ENCODE peak calls at places on chromosomes 7 and 10, in six cellular contexts. One of them, this sample, is unnamed.

GRCh38 chr7:129686063-129686462 is 74.5 kb downstream of the NRF1 start:
- DNase-seq in fibroblast of lung: no peak
- DNase-seq in AG08396: no peak
- DNase-seq in T follicular helper cell: no peak
- DNase-seq in mesenchymal stem cell: no peak
- DNase-seq in stimulated activated CD4-positive, alpha-beta T cell treated with anti-CD3 and anti-CD28 coated beads, Interleukin-4, amount 100 ng/mL, for 24 hours: no peak
- DNase-seq in this sample: no peak

GRCh38 chr10:120587061-120587460 is 130.0 kb downstream of the PLPP4 start:
- DNase-seq in AG08396: no peak
- DNase-seq in stimulated activated CD4-positive, alpha-beta T cell treated with anti-CD3 and anti-CD28 coated beads, Interleukin-4, amount 100 ng/mL, for 24 hours: no peak
- DNase-seq in mesenchymal stem cell: no peak
- DNase-seq in T follicular helper cell: no peak
- DNase-seq in fibroblast of lung: no peak
- DNase-seq in this sample: no peak

GRCh38 chr10:28503114-28503513 is 29.8 kb upstream of the WAC start:
- DNase-seq in fibroblast of lung: no peak
- DNase-seq in T follicular helper cell: no peak
- DNase-seq in AG08396: no peak
- DNase-seq in mesenchymal stem cell: no peak
- DNase-seq in stimulated activated CD4-positive, alpha-beta T cell treated with anti-CD3 and anti-CD28 coated beads, Interleukin-4, amount 100 ng/mL, for 24 hours: no peak
- DNase-seq in this sample: no peak

GRCh38 chr10:70337201-70337651 is 45.2 kb downstream of the LRRC20 start:
- DNase-seq in fibroblast of lung: peak
- DNase-seq in AG08396: no peak
- DNase-seq in stimulated activated CD4-positive, alpha-beta T cell treated with anti-CD3 and anti-CD28 coated beads, Interleukin-4, amount 100 ng/mL, for 24 hours: no peak
- DNase-seq in mesenchymal stem cell: no peak
- DNase-seq in T follicular helper cell: no peak
- DNase-seq in this sample: no peak

GRCh38 chr10:91033536-91033935 is 112.6 kb upstream of the ANKRD1 start:
- DNase-seq in AG08396: no peak
- DNase-seq in T follicular helper cell: no peak
- DNase-seq in fibroblast of lung: no peak
- DNase-seq in stimulated activated CD4-positive, alpha-beta T cell treated with anti-CD3 and anti-CD28 coated beads, Interleukin-4, amount 100 ng/mL, for 24 hours: no peak
- DNase-seq in mesenchymal stem cell: no peak
- DNase-seq in this sample: no peak

GRCh38 chr10:50384839-50385238 is 133.5 kb upstream of the ASAH2 start:
- DNase-seq in AG08396: no peak
- DNase-seq in T follicular helper cell: no peak
- DNase-seq in stimulated activated CD4-positive, alpha-beta T cell treated with anti-CD3 and anti-CD28 coated beads, Interleukin-4, amount 100 ng/mL, for 24 hours: no peak
- DNase-seq in mesenchymal stem cell: no peak
- DNase-seq in fibroblast of lung: no peak
- DNase-seq in this sample: no peak

GRCh38 chr10:132980426-132981172 is 38.2 kb upstream of the CFAP46 start:
- DNase-seq in AG08396: no peak
- DNase-seq in mesenchymal stem cell: no peak
- DNase-seq in fibroblast of lung: no peak
- DNase-seq in stimulated activated CD4-positive, alpha-beta T cell treated with anti-CD3 and anti-CD28 coated beads, Interleukin-4, amount 100 ng/mL, for 24 hours: no peak
- DNase-seq in T follicular helper cell: no peak
- DNase-seq in this sample: no peak

GRCh38 chr7:43534110-43534509 is 48.8 kb upstream of the STK17A start:
- DNase-seq in fibroblast of lung: peak
- DNase-seq in T follicular helper cell: no peak
- DNase-seq in AG08396: no peak
- DNase-seq in mesenchymal stem cell: peak
- DNase-seq in stimulated activated CD4-positive, alpha-beta T cell treated with anti-CD3 and anti-CD28 coated beads, Interleukin-4, amount 100 ng/mL, for 24 hours: no peak
- DNase-seq in this sample: no peak

GRCh38 chr7:108630002-108630401 is 60.3 kb downstream of the DNAJB9 start:
- DNase-seq in fibroblast of lung: peak
- DNase-seq in mesenchymal stem cell: peak
- DNase-seq in stimulated activated CD4-positive, alpha-beta T cell treated with anti-CD3 and anti-CD28 coated beads, Interleukin-4, amount 100 ng/mL, for 24 hours: no peak
- DNase-seq in AG08396: no peak
- DNase-seq in T follicular helper cell: no peak
- DNase-seq in this sample: no peak

GRCh38 chr7:24637021-24637420 is 63.8 kb downstream of the PALS2 start:
- DNase-seq in mesenchymal stem cell: no peak
- DNase-seq in T follicular helper cell: no peak
- DNase-seq in fibroblast of lung: no peak
- DNase-seq in stimulated activated CD4-positive, alpha-beta T cell treated with anti-CD3 and anti-CD28 coated beads, Interleukin-4, amount 100 ng/mL, for 24 hours: no peak
- DNase-seq in AG08396: no peak
- DNase-seq in this sample: no peak

GRCh38 chr10:133316732-133317131 is 8.0 kb downstream of the ZNF511 start:
- DNase-seq in AG08396: no peak
- DNase-seq in T follicular helper cell: no peak
- DNase-seq in mesenchymal stem cell: no peak
- DNase-seq in fibroblast of lung: no peak
- DNase-seq in stimulated activated CD4-positive, alpha-beta T cell treated with anti-CD3 and anti-CD28 coated beads, Interleukin-4, amount 100 ng/mL, for 24 hours: no peak
- DNase-seq in this sample: no peak

GRCh38 chr10:33801705-33802104 is 467.2 kb upstream of the NRP1 start:
- DNase-seq in fibroblast of lung: peak
- DNase-seq in stimulated activated CD4-positive, alpha-beta T cell treated with anti-CD3 and anti-CD28 coated beads, Interleukin-4, amount 100 ng/mL, for 24 hours: no peak
- DNase-seq in AG08396: no peak
- DNase-seq in mesenchymal stem cell: no peak
- DNase-seq in T follicular helper cell: no peak
- DNase-seq in this sample: no peak

GRCh38 chr7:136039577-136040345 is 62.6 kb upstream of the MTPN start:
- DNase-seq in AG08396: no peak
- DNase-seq in mesenchymal stem cell: no peak
- DNase-seq in T follicular helper cell: no peak
- DNase-seq in stimulated activated CD4-positive, alpha-beta T cell treated with anti-CD3 and anti-CD28 coated beads, Interleukin-4, amount 100 ng/mL, for 24 hours: no peak
- DNase-seq in fibroblast of lung: no peak
- DNase-seq in this sample: no peak

GRCh38 chr7:19209297-19209696 is 64.1 kb upstream of the FERD3L start:
- DNase-seq in AG08396: no peak
- DNase-seq in stimulated activated CD4-positive, alpha-beta T cell treated with anti-CD3 and anti-CD28 coated beads, Interleukin-4, amount 100 ng/mL, for 24 hours: no peak
- DNase-seq in fibroblast of lung: no peak
- DNase-seq in T follicular helper cell: no peak
- DNase-seq in mesenchymal stem cell: peak
- DNase-seq in this sample: no peak

GRCh38 chr10:73850863-73851461 is 23.4 kb downstream of the CAMK2G start:
- DNase-seq in AG08396: peak
- DNase-seq in T follicular helper cell: no peak
- DNase-seq in mesenchymal stem cell: peak
- DNase-seq in fibroblast of lung: no peak
- DNase-seq in stimulated activated CD4-positive, alpha-beta T cell treated with anti-CD3 and anti-CD28 coated beads, Interleukin-4, amount 100 ng/mL, for 24 hours: no peak
- DNase-seq in this sample: no peak

GRCh38 chr7:112930787-112931186 is 140.6 kb upstream of the TMEM168 start:
- DNase-seq in stimulated activated CD4-positive, alpha-beta T cell treated with anti-CD3 and anti-CD28 coated beads, Interleukin-4, amount 100 ng/mL, for 24 hours: no peak
- DNase-seq in AG08396: peak
- DNase-seq in T follicular helper cell: no peak
- DNase-seq in mesenchymal stem cell: peak
- DNase-seq in fibroblast of lung: peak
- DNase-seq in this sample: no peak

GRCh38 chr10:52682766-52683165 is 89.8 kb downstream of the MBL2 start:
- DNase-seq in T follicular helper cell: no peak
- DNase-seq in AG08396: no peak
- DNase-seq in stimulated activated CD4-positive, alpha-beta T cell treated with anti-CD3 and anti-CD28 coated beads, Interleukin-4, amount 100 ng/mL, for 24 hours: no peak
- DNase-seq in mesenchymal stem cell: no peak
- DNase-seq in fibroblast of lung: no peak
- DNase-seq in this sample: no peak

GRCh38 chr7:69042138-69042537 is 556.1 kb upstream of the AUTS2 start:
- DNase-seq in stimulated activated CD4-positive, alpha-beta T cell treated with anti-CD3 and anti-CD28 coated beads, Interleukin-4, amount 100 ng/mL, for 24 hours: no peak
- DNase-seq in fibroblast of lung: no peak
- DNase-seq in T follicular helper cell: no peak
- DNase-seq in AG08396: no peak
- DNase-seq in mesenchymal stem cell: no peak
- DNase-seq in this sample: no peak

GRCh38 chr7:139515266-139515665 is 8.2 kb upstream of the CLEC2L start:
- DNase-seq in mesenchymal stem cell: no peak
- DNase-seq in fibroblast of lung: no peak
- DNase-seq in stimulated activated CD4-positive, alpha-beta T cell treated with anti-CD3 and anti-CD28 coated beads, Interleukin-4, amount 100 ng/mL, for 24 hours: no peak
- DNase-seq in AG08396: no peak
- DNase-seq in T follicular helper cell: no peak
- DNase-seq in this sample: no peak

GRCh38 chr7:47428052-47428779 is 153.7 kb downstream of the TNS3 start:
- DNase-seq in AG08396: no peak
- DNase-seq in stimulated activated CD4-positive, alpha-beta T cell treated with anti-CD3 and anti-CD28 coated beads, Interleukin-4, amount 100 ng/mL, for 24 hours: no peak
- DNase-seq in mesenchymal stem cell: no peak
- DNase-seq in T follicular helper cell: no peak
- DNase-seq in fibroblast of lung: no peak
- DNase-seq in this sample: no peak

GRCh38 chr10:86299562-86299961 is 67.0 kb downstream of the GRID1 start:
- DNase-seq in T follicular helper cell: no peak
- DNase-seq in AG08396: no peak
- DNase-seq in mesenchymal stem cell: no peak
- DNase-seq in stimulated activated CD4-positive, alpha-beta T cell treated with anti-CD3 and anti-CD28 coated beads, Interleukin-4, amount 100 ng/mL, for 24 hours: no peak
- DNase-seq in fibroblast of lung: no peak
- DNase-seq in this sample: no peak

GRCh38 chr10:48655426-48656240 is 29.0 kb upstream of the WDFY4 start:
- DNase-seq in AG08396: peak
- DNase-seq in stimulated activated CD4-positive, alpha-beta T cell treated with anti-CD3 and anti-CD28 coated beads, Interleukin-4, amount 100 ng/mL, for 24 hours: no peak
- DNase-seq in fibroblast of lung: peak
- DNase-seq in mesenchymal stem cell: peak
- DNase-seq in T follicular helper cell: no peak
- DNase-seq in this sample: no peak

GRCh38 chr10:77941790-77942189 is 15.2 kb upstream of the DLG5 start:
- DNase-seq in AG08396: no peak
- DNase-seq in mesenchymal stem cell: no peak
- DNase-seq in T follicular helper cell: no peak
- DNase-seq in stimulated activated CD4-positive, alpha-beta T cell treated with anti-CD3 and anti-CD28 coated beads, Interleukin-4, amount 100 ng/mL, for 24 hours: no peak
- DNase-seq in fibroblast of lung: no peak
- DNase-seq in this sample: no peak

GRCh38 chr10:112471878-112472487 is 25.0 kb downstream of the VTI1A start:
- DNase-seq in AG08396: peak
- DNase-seq in T follicular helper cell: no peak
- DNase-seq in stimulated activated CD4-positive, alpha-beta T cell treated with anti-CD3 and anti-CD28 coated beads, Interleukin-4, amount 100 ng/mL, for 24 hours: no peak
- DNase-seq in mesenchymal stem cell: peak
- DNase-seq in fibroblast of lung: peak
- DNase-seq in this sample: peak

GRCh38 chr10:80168111-80168511 is 35.6 kb downstream of the PLAC9 start:
- DNase-seq in fibroblast of lung: no peak
- DNase-seq in T follicular helper cell: no peak
- DNase-seq in AG08396: no peak
- DNase-seq in mesenchymal stem cell: no peak
- DNase-seq in stimulated activated CD4-positive, alpha-beta T cell treated with anti-CD3 and anti-CD28 coated beads, Interleukin-4, amount 100 ng/mL, for 24 hours: no peak
- DNase-seq in this sample: no peak

GRCh38 chr10:119423510-119423874 is 119.0 kb downstream of the RGS10 start:
- DNase-seq in fibroblast of lung: no peak
- DNase-seq in AG08396: no peak
- DNase-seq in stimulated activated CD4-positive, alpha-beta T cell treated with anti-CD3 and anti-CD28 coated beads, Interleukin-4, amount 100 ng/mL, for 24 hours: no peak
- DNase-seq in T follicular helper cell: no peak
- DNase-seq in mesenchymal stem cell: no peak
- DNase-seq in this sample: no peak

GRCh38 chr7:7183833-7184463 is 1.6 kb downstream of the C1GALT1 start:
- DNase-seq in AG08396: peak
- DNase-seq in T follicular helper cell: no peak
- DNase-seq in fibroblast of lung: peak
- DNase-seq in stimulated activated CD4-positive, alpha-beta T cell treated with anti-CD3 and anti-CD28 coated beads, Interleukin-4, amount 100 ng/mL, for 24 hours: no peak
- DNase-seq in mesenchymal stem cell: peak
- DNase-seq in this sample: peak

GRCh38 chr10:14838582-14839304 is 637 bp downstream of the HSPA14 start:
- DNase-seq in fibroblast of lung: peak
- DNase-seq in stimulated activated CD4-positive, alpha-beta T cell treated with anti-CD3 and anti-CD28 coated beads, Interleukin-4, amount 100 ng/mL, for 24 hours: peak
- DNase-seq in T follicular helper cell: peak
- DNase-seq in mesenchymal stem cell: peak
- DNase-seq in AG08396: peak
- DNase-seq in this sample: peak

GRCh38 chr10:77970869-77971803 is 44.6 kb upstream of the DLG5 start:
- DNase-seq in T follicular helper cell: no peak
- DNase-seq in mesenchymal stem cell: peak
- DNase-seq in AG08396: peak
- DNase-seq in stimulated activated CD4-positive, alpha-beta T cell treated with anti-CD3 and anti-CD28 coated beads, Interleukin-4, amount 100 ng/mL, for 24 hours: no peak
- DNase-seq in fibroblast of lung: peak
- DNase-seq in this sample: peak

GRCh38 chr10:113226404-113226803 is 276.4 kb downstream of the TCF7L2 start:
- DNase-seq in mesenchymal stem cell: no peak
- DNase-seq in fibroblast of lung: no peak
- DNase-seq in stimulated activated CD4-positive, alpha-beta T cell treated with anti-CD3 and anti-CD28 coated beads, Interleukin-4, amount 100 ng/mL, for 24 hours: peak
- DNase-seq in AG08396: no peak
- DNase-seq in T follicular helper cell: no peak
- DNase-seq in this sample: no peak

GRCh38 chr10:103197177-103197576 is 4.1 kb upstream of the NT5C2 start:
- DNase-seq in fibroblast of lung: peak
- DNase-seq in mesenchymal stem cell: peak
- DNase-seq in T follicular helper cell: no peak
- DNase-seq in AG08396: peak
- DNase-seq in stimulated activated CD4-positive, alpha-beta T cell treated with anti-CD3 and anti-CD28 coated beads, Interleukin-4, amount 100 ng/mL, for 24 hours: peak
- DNase-seq in this sample: no peak

GRCh38 chr7:121126801-121127534 is 138.5 kb downstream of the CPED1 start:
- DNase-seq in mesenchymal stem cell: peak
- DNase-seq in stimulated activated CD4-positive, alpha-beta T cell treated with anti-CD3 and anti-CD28 coated beads, Interleukin-4, amount 100 ng/mL, for 24 hours: no peak
- DNase-seq in AG08396: no peak
- DNase-seq in T follicular helper cell: no peak
- DNase-seq in fibroblast of lung: peak
- DNase-seq in this sample: peak

GRCh38 chr10:62699148-62699547 is 105.4 kb upstream of the ADO start:
- DNase-seq in mesenchymal stem cell: no peak
- DNase-seq in fibroblast of lung: no peak
- DNase-seq in T follicular helper cell: no peak
- DNase-seq in AG08396: no peak
- DNase-seq in stimulated activated CD4-positive, alpha-beta T cell treated with anti-CD3 and anti-CD28 coated beads, Interleukin-4, amount 100 ng/mL, for 24 hours: no peak
- DNase-seq in this sample: peak